ENCODE peak calls at places on chromosomes 13 and 19, in four cellular contexts. E is K562, A is H1, Y is HepG2. O is an unnamed sample.

GRCh38 chr13:30567072-30567471 is 50.6 kb upstream of the USPL1 start:
- DNase-seq in A (no peak), E (no peak), Y (no peak), O (no peak)

GRCh38 chr19:54312436-54313362 is at the start of gene LILRA5:
- DNase-seq in A (no peak), Y (no peak), E (no peak), O (no peak)

GRCh38 chr13:60267498-60268202 is 103.9 kb upstream of the DIAPH3 start:
- DNase-seq in E (no peak), A (peak), Y (no peak), O (peak)

GRCh38 chr19:1255186-1256161 is 7.1 kb downstream of the MIDN start:
- DNase-seq in E (no peak), A (no peak), Y (no peak), O (no peak)

GRCh38 chr19:4362871-4363545 is 19.6 kb downstream of the MPND start:
- DNase-seq in E (no peak), Y (no peak), A (peak), O (no peak)

GRCh38 chr13:81184556-81185265 is 843.8 kb upstream of the SPRY2 start:
- DNase-seq in E (no peak), Y (no peak), A (no peak), O (no peak)

GRCh38 chr19:6536138-6536671 is 5.4 kb downstream of the TNFSF9 start:
- DNase-seq in A (peak), E (peak), Y (peak), O (peak)

GRCh38 chr13:44298314-44298713 is 75.3 kb upstream of the SERP2 start:
- DNase-seq in E (no peak), Y (no peak), A (no peak), O (no peak)

GRCh38 chr19:33675501-33676124 is 53.9 kb downstream of the CHST8 start:
- DNase-seq in A (no peak), Y (no peak), E (no peak), O (no peak)

GRCh38 chr13:50268500-50268899 is 253.3 kb downstream of the KCNRG start:
- DNase-seq in A (no peak), E (peak), Y (no peak), O (no peak)

GRCh38 chr13:54989418-54989817 is 1960.8 kb downstream of the OLFM4 start:
- DNase-seq in E (no peak), Y (no peak), A (no peak), O (no peak)

GRCh38 chr13:60448907-60449510 is 52.0 kb downstream of the TDRD3 start:
- DNase-seq in E (peak), A (no peak), Y (peak), O (peak)

GRCh38 chr13:28473044-28473443 is 21.9 kb downstream of the FLT1 start:
- DNase-seq in E (no peak), A (no peak), Y (no peak), O (no peak)

GRCh38 chr19:33879818-33880575 is 83.3 kb downstream of the KCTD15 start:
- DNase-seq in Y (no peak), A (no peak), E (no peak), O (peak)

GRCh38 chr13:51760592-51760991 is 43.4 kb downstream of the DHRS12 start:
- DNase-seq in E (no peak), Y (no peak), A (no peak), O (no peak)

DNA sequence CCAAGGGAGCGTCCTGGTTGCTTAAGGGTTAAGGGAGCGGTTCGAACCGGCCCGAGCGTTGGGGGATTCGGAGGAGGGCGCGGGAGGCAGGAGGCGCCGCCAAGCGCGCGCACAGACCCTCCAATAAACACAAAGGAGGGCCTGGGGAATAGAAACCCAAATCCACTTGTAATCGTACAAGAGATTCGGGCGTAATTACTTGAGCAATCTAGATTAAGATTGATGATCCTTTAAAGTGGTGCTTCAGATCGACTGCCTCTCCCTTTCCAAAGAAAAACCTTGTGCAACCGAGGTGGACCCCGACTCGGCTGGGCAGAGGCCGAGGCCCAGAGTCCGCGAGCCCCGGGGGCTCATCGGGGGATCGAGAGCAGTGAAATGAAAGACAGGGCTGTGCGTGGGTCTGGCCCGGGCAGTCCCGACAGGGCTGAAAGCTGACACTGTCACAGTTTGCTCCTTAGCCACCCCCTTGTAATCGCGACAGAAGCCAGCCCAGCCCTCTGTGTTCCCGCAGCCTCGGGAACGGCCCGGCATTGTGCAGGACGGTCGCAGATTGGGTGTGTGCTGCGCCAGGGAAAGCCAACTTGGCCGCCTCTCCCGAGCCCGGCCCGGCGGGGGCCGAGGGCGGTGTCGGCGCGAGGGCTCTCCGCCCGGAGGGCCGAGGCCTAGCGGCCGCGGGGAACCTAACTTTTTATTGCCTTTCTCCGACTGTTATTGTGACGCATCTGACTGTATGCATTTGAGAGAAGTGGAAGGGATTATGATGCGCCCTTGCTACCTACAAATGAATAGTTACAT is 5.6 kb downstream of the MAB21L1 start:
- DNase-seq in E (no peak), A (peak), Y (no peak), O (peak)
- TF ChIP-seq JUN in E (no peak), A (no peak), Y (no peak), O (no peak)

DNA sequence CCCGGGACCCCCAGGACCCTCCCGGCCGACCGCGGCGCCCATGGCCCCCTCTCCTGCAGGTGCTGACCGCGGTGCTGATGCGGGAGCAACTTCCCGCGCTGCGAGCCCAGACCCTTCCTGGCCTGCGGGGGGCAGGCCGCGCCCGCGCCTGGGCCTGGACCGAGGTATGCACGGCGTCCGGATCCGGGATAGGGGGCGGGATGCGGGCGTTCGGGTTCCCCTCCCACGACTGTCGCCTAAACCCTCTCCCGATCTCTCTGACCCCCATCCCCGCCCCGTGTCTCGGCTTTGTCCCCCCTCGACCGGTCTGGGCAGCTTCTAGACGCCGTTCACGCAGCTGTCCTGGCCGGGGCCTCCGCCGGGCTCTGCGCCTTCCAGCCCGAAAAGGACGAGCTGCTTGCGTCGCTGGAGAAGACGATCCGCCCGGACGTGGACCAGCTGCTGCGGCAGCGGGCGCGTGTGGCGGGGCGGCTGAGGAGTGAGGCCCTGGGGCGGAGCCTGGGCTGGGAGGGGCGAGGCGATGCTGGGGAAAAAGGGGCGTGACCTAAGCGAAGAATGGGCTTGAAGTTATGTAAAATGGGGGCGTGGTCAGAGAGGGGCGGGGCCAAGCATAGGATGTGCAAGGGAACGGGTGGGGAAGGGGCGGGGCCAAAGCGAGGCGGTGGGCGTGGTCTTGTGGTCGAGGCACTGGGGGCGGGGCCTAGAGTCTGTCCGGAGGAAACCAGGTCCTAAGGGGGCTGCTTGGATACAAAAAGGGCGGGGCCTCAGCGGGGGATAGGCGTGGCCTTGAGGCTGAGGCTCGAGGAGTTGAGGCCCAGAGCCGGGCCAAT is 15.9 kb upstream of the COLGALT1 start:
- DNase-seq in Y (peak), E (peak), A (peak), O (peak)
- TF ChIP-seq CTCF in Y (peak), E (peak), A (peak), O (no peak)

DNA sequence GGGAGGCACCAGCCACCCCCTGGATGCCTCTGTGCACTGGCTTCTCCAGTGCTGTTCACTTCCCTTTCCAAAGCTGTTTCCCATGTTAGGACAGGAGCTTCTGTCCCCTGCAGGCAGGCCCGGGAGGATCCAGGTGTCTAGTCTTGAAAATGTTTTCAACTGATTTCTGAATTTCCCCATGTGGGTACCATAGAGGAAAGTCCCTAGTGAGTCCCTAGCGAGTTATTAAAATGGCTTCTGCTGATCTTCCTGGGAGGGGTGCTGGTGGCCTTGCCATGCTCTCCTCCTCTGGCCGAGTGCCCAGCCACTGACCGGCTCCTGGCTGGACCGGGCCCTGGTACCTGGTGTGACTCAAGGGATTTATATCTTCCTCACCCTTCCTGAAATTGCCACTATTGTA is 5.2 kb upstream of the ANKRD10 start:
- DNase-seq in A (no peak), E (no peak), Y (no peak), O (no peak)
- H3K9ac ChIP-seq in A (no peak), E (peak), Y (no peak), O (no peak)

GRCh38 chr19:16804176-16804575 is 25.0 kb upstream of the SIN3B start:
- DNase-seq in Y (no peak), A (no peak), E (no peak), O (no peak)

GRCh38 chr19:16807416-16808274 is 21.6 kb upstream of the SIN3B start:
- DNase-seq in Y (no peak), E (no peak), A (no peak), O (no peak)
- TF ChIP-seq JUN in Y (no peak), E (no peak), A (no peak), O (no peak)

GRCh38 chr19:15433519-15434069 is 14.8 kb upstream of the AKAP8L start:
- DNase-seq in E (no peak), Y (no peak), A (no peak), O (no peak)
- TF ChIP-seq CTCF in E (no peak), Y (no peak), A (no peak), O (no peak)

GRCh38 chr13:98406971-98407370 is 169.9 kb downstream of the STK24 start:
- DNase-seq in Y (no peak), A (no peak), E (no peak), O (no peak)
- H3K9ac ChIP-seq in Y (no peak), A (no peak), E (no peak), O (no peak)

DNA sequence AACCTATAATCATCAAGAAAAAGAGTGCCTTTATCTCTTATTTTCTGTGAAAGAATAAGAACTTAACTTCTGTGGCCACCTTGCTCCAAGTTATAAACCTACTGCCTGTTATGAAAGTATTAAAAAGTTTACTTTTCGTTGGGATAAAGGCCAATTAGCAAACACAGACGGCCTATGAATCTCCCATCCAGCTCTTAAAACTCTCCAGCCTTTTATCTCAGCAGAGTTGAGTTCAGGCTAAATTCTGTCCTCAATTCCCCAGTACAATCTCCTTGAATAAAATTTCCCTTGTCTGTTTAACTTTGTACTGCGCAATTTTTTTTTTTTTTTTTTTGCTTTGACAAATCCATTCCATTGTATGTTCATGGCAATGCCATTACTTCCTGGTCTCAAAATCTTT is 1058.4 kb downstream of the SLITRK5 start:
- DNase-seq in E (no peak), Y (no peak), A (no peak), O (no peak)
- TF ChIP-seq JUN in E (no peak), Y (no peak), A (no peak), O (no peak)

GRCh38 chr13:73767747-73768315 is 366.4 kb downstream of the KLF12 start:
- DNase-seq in A (no peak), E (peak), Y (peak), O (no peak)
- TF ChIP-seq CTCF in A (peak), E (peak), Y (peak), O (peak)

DNA sequence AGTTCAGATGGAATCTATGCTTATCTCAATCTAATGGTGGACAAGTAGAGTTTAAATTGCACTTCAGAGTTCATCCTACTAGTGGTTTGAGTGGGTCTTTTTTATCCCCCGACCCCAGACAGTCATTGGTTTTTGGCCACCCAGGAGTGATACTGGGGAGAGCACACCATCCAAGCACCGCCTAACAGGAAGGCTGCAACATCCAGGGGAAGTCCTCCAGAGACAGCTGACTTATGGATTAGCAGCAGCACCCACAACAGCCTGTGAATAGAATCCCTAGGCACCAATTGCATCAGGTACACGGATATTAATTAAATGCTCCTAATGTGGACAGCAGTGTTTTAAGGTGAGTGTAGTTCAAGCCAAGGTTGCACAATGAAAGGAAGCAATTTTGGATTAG is 236.7 kb downstream of the NHLRC3 start:
- DNase-seq in E (no peak), Y (no peak), A (no peak), O (no peak)
- H3K9ac ChIP-seq in E (no peak), Y (no peak), A (no peak), O (no peak)